ENCODE peak calls at places on chromosomes 2 and 18, in ten cellular contexts. O is NCI-H2081; K is HFF-Myc; D is GM19239; N is epithelial cell of esophagus; T is activated CD4-positive, alpha-beta T cell treated with anti-CD3 and anti-CD28 coated beads for 1 hour; C is pons; I is lower lobe of right lung; L is naive thymus-derived CD4-positive, alpha-beta T cell; S is NCI-H446 treated with DMSO at 0.1 percent for 48 hours. J is an unnamed sample.

GRCh38 chr2:121764681-121765228 is 9.3 kb downstream of the TSN start:
- DNase-seq in O (no peak), K (no peak), D (no peak), N (peak), T (no peak), C (no peak), I (no peak), L (no peak), S (no peak), J (no peak)

GRCh38 chr2:111162718-111163331 is 42.1 kb downstream of the BCL2L11 start:
- DNase-seq in O (no peak), K (no peak), D (no peak), N (no peak), T (no peak), C (no peak), I (no peak), L (no peak), S (no peak), J (no peak)

GRCh38 chr2:37851828-37852584 is 73.1 kb upstream of the RMDN2 start:
- DNase-seq in O (no peak), K (no peak), D (peak), N (no peak), T (no peak), C (no peak), I (no peak), L (no peak), S (no peak), J (no peak)

GRCh38 chr2:237863102-237863511 is 3.7 kb downstream of the RAMP1 start:
- DNase-seq in O (no peak), K (no peak), D (no peak), N (no peak), T (no peak), C (no peak), I (no peak), L (no peak), S (no peak), J (no peak)

GRCh38 chr2:26401739-26402541 is at the start of gene DRC1:
- DNase-seq in O (peak), K (peak), D (peak), N (peak), T (no peak), C (no peak), I (peak), L (peak), S (no peak), J (no peak)

GRCh38 chr2:10932345-10933151 is 20.8 kb downstream of the KCNF1 start:
- DNase-seq in O (no peak), K (no peak), D (no peak), N (no peak), T (no peak), C (no peak), I (no peak), L (no peak), S (no peak), J (no peak)

GRCh38 chr2:17800693-17801458 is 15.4 kb upstream of the MSGN1 start:
- DNase-seq in O (no peak), K (no peak), D (no peak), N (no peak), T (no peak), C (no peak), I (no peak), L (no peak), S (no peak), J (no peak)

GRCh38 chr2:95266781-95267430 is 7.3 kb upstream of the PROM2 start:
- DNase-seq in O (no peak), K (no peak), D (no peak), N (no peak), T (no peak), C (no peak), I (peak), L (no peak), S (no peak), J (no peak)

GRCh38 chr2:30421551-30422436 is 25.3 kb upstream of the LCLAT1 start:
- DNase-seq in O (peak), K (no peak), D (no peak), N (peak), T (no peak), C (no peak), I (no peak), L (no peak), S (no peak), J (peak)

GRCh38 chr18:13629841-13630747 is 96.3 kb downstream of the FAM210A start:
- DNase-seq in O (peak), K (no peak), D (peak), N (peak), T (no peak), C (peak), I (no peak), L (no peak), S (peak), J (peak)

GRCh38 chr2:48874282-48874681 is 118.8 kb upstream of the LHCGR start:
- DNase-seq in O (no peak), K (no peak), D (no peak), N (no peak), T (no peak), C (no peak), I (no peak), L (no peak), S (no peak), J (no peak)

GRCh38 chr2:150023044-150023443 is 435.5 kb upstream of the MMADHC start:
- DNase-seq in O (no peak), K (no peak), D (no peak), N (no peak), T (no peak), C (no peak), I (no peak), L (no peak), S (no peak), J (no peak)

GRCh38 chr2:106159867-106160785 is 34.0 kb downstream of the UXS1 start:
- DNase-seq in O (no peak), K (no peak), D (no peak), N (no peak), T (peak), C (no peak), I (no peak), L (peak), S (no peak), J (peak)

GRCh38 chr2:8490166-8490565 is 191.7 kb upstream of the ID2 start:
- DNase-seq in O (no peak), K (no peak), D (no peak), N (no peak), T (no peak), C (no peak), I (no peak), L (no peak), S (no peak), J (no peak)

GRCh38 chr2:42059261-42059898 is 11.6 kb downstream of the PKDCC start:
- DNase-seq in O (no peak), K (no peak), D (no peak), N (no peak), T (no peak), C (no peak), I (no peak), L (no peak), S (no peak), J (no peak)

GRCh38 chr2:41736105-41736567 is 311.7 kb upstream of the PKDCC start:
- DNase-seq in O (no peak), K (no peak), D (no peak), N (peak), T (no peak), C (no peak), I (no peak), L (no peak), S (no peak), J (no peak)

GRCh38 chr2:15061268-15061667 is 428.8 kb downstream of the LRATD1 start:
- DNase-seq in O (no peak), K (no peak), D (no peak), N (no peak), T (no peak), C (no peak), I (no peak), L (no peak), S (no peak), J (no peak)

GRCh38 chr2:147501973-147502372 is 342.9 kb upstream of the ACVR2A start:
- DNase-seq in O (no peak), K (no peak), D (no peak), N (no peak), T (no peak), C (no peak), I (no peak), L (no peak), S (no peak), J (no peak)

GRCh38 chr2:36560726-36561125 is 37.2 kb downstream of the FEZ2 start:
- DNase-seq in O (no peak), K (no peak), D (no peak), N (no peak), T (no peak), C (no peak), I (no peak), L (no peak), S (no peak), J (no peak)